ENCODE peak calls at places on chromosomes 2 and 18, in six cellular contexts. One of them, this sample, is unnamed.

GRCh38 chr18:3450358-3451107 is 561 bp downstream of the TGIF1 start:
- DNase-seq in mesenchymal stem cell: peak; percentile 82
- DNase-seq in H9: no peak
- DNase-seq in IMR-90: peak; percentile 73
- DNase-seq in H1: no peak
- DNase-seq in trophoblast cell: peak; percentile 38
- DNase-seq in this sample: peak; percentile 23

GRCh38 chr2:10721344-10722251 is at the start of gene ATP6V1C2:
- DNase-seq in mesenchymal stem cell: no peak
- DNase-seq in H9: peak; percentile 67
- DNase-seq in IMR-90: no peak
- DNase-seq in trophoblast cell: peak; percentile 28
- DNase-seq in H1: no peak
- DNase-seq in this sample: peak; percentile 64

GRCh38 chr18:70036771-70037452 is 89.2 kb upstream of the CD226 start:
- DNase-seq in H9: no peak
- DNase-seq in trophoblast cell: no peak
- DNase-seq in mesenchymal stem cell: no peak
- DNase-seq in H1: no peak
- DNase-seq in IMR-90: no peak
- DNase-seq in this sample: no peak

GRCh38 chr18:23166863-23167531 is 31.7 kb downstream of the CABLES1 start:
- DNase-seq in H9: no peak
- DNase-seq in mesenchymal stem cell: peak; percentile 29
- DNase-seq in trophoblast cell: no peak
- DNase-seq in IMR-90: no peak
- DNase-seq in H1: no peak
- DNase-seq in this sample: no peak

GRCh38 chr2:112021781-112022231 is 33.3 kb upstream of the TMEM87B start:
- DNase-seq in IMR-90: peak; percentile 45
- DNase-seq in trophoblast cell: no peak
- DNase-seq in mesenchymal stem cell: peak; percentile 64
- DNase-seq in H1: no peak
- DNase-seq in H9: no peak
- DNase-seq in this sample: no peak

GRCh38 chr2:62539892-62540785 is 34.1 kb upstream of the TMEM17 start:
- DNase-seq in H1: no peak
- DNase-seq in IMR-90: no peak
- DNase-seq in H9: no peak
- DNase-seq in trophoblast cell: peak; percentile 7
- DNase-seq in mesenchymal stem cell: no peak
- DNase-seq in this sample: no peak

GRCh38 chr2:164504253-164504652 is 117.0 kb downstream of the GRB14 start:
- DNase-seq in H9: peak; percentile 72
- DNase-seq in IMR-90: no peak
- DNase-seq in trophoblast cell: peak; percentile 30
- DNase-seq in H1: no peak
- DNase-seq in mesenchymal stem cell: no peak
- DNase-seq in this sample: no peak

GRCh38 chr2:20485612-20485926 is 38.7 kb downstream of the RHOB start:
- DNase-seq in H9: no peak
- DNase-seq in trophoblast cell: no peak
- DNase-seq in H1: no peak
- DNase-seq in mesenchymal stem cell: no peak
- DNase-seq in IMR-90: no peak
- DNase-seq in this sample: no peak

GRCh38 chr18:44826418-44827259 is 146.0 kb downstream of the SETBP1 start:
- DNase-seq in mesenchymal stem cell: peak; percentile 94
- DNase-seq in IMR-90: peak; percentile 83
- DNase-seq in trophoblast cell: no peak
- DNase-seq in H1: no peak
- DNase-seq in H9: no peak
- DNase-seq in this sample: peak; percentile 23

GRCh38 chr2:44267269-44268258 is 7.7 kb upstream of the SLC3A1 start:
- DNase-seq in H1: no peak
- DNase-seq in mesenchymal stem cell: peak; percentile 22
- DNase-seq in IMR-90: no peak
- DNase-seq in trophoblast cell: no peak
- DNase-seq in H9: no peak
- DNase-seq in this sample: no peak

GRCh38 chr2:240422683-240423329 is 12.7 kb upstream of the GPC1 start:
- DNase-seq in H9: no peak
- DNase-seq in IMR-90: no peak
- DNase-seq in H1: no peak
- DNase-seq in mesenchymal stem cell: no peak
- DNase-seq in trophoblast cell: no peak
- DNase-seq in this sample: no peak

GRCh38 chr2:234555616-234556249 is 58.9 kb upstream of the ARL4C start:
- DNase-seq in mesenchymal stem cell: peak; percentile 86
- DNase-seq in trophoblast cell: no peak
- DNase-seq in IMR-90: peak; percentile 48
- DNase-seq in H1: no peak
- DNase-seq in H9: no peak
- DNase-seq in this sample: no peak

GRCh38 chr2:164826293-164827243 is 15.1 kb downstream of the COBLL1 start:
- DNase-seq in H9: no peak
- DNase-seq in mesenchymal stem cell: peak; percentile 25
- DNase-seq in IMR-90: peak; percentile 13
- DNase-seq in H1: no peak
- DNase-seq in trophoblast cell: peak; percentile 39
- DNase-seq in this sample: no peak

GRCh38 chr2:65436825-65437221 is 4.4 kb upstream of the SPRED2 start:
- DNase-seq in trophoblast cell: no peak
- DNase-seq in H9: no peak
- DNase-seq in H1: no peak
- DNase-seq in mesenchymal stem cell: no peak
- DNase-seq in IMR-90: no peak
- DNase-seq in this sample: no peak

GRCh38 chr2:112666764-112667122 is 21.0 kb downstream of the SLC20A1 start:
- DNase-seq in trophoblast cell: peak; percentile 23
- DNase-seq in IMR-90: no peak
- DNase-seq in H1: no peak
- DNase-seq in H9: no peak
- DNase-seq in mesenchymal stem cell: no peak
- DNase-seq in this sample: no peak

GRCh38 chr2:8849322-8849721 is 11.9 kb upstream of the KIDINS220 start:
- DNase-seq in trophoblast cell: no peak
- DNase-seq in H9: no peak
- DNase-seq in IMR-90: peak; percentile 81
- DNase-seq in mesenchymal stem cell: peak; percentile 9
- DNase-seq in H1: no peak
- DNase-seq in this sample: no peak

GRCh38 chr2:134718095-134718955 is 475 bp downstream of the TMEM163 start:
- DNase-seq in H1: no peak
- DNase-seq in H9: peak; percentile 46
- DNase-seq in IMR-90: no peak
- DNase-seq in mesenchymal stem cell: no peak
- DNase-seq in trophoblast cell: no peak
- DNase-seq in this sample: peak; percentile 27

GRCh38 chr18:961644-962355 is 57.1 kb downstream of the ADCYAP1 start:
- DNase-seq in mesenchymal stem cell: peak; percentile 45
- DNase-seq in trophoblast cell: peak; percentile 34
- DNase-seq in H9: peak; percentile 50
- DNase-seq in H1: peak; percentile 33
- DNase-seq in IMR-90: peak; percentile 35
- DNase-seq in this sample: peak; percentile 41

GRCh38 chr2:144152817-144153271 is 367.1 kb downstream of the ZEB2 start:
- DNase-seq in H9: no peak
- DNase-seq in IMR-90: peak; percentile 82
- DNase-seq in mesenchymal stem cell: peak; percentile 77
- DNase-seq in H1: no peak
- DNase-seq in trophoblast cell: peak; percentile 13
- DNase-seq in this sample: no peak

GRCh38 chr2:191688934-191689695 is 11.2 kb downstream of the NABP1 start:
- DNase-seq in IMR-90: peak; percentile 80
- DNase-seq in H1: no peak
- DNase-seq in H9: no peak
- DNase-seq in mesenchymal stem cell: peak; percentile 67
- DNase-seq in trophoblast cell: peak; percentile 56
- DNase-seq in this sample: no peak

GRCh38 chr2:120736955-120737801 is 1.5 kb downstream of the GLI2 start:
- DNase-seq in H9: peak; percentile 72
- DNase-seq in H1: peak; percentile 71
- DNase-seq in IMR-90: peak; percentile 92
- DNase-seq in trophoblast cell: no peak
- DNase-seq in mesenchymal stem cell: peak; percentile 93
- DNase-seq in this sample: peak; percentile 92

GRCh38 chr2:120735750-120736170 is at the start of gene GLI2:
- DNase-seq in mesenchymal stem cell: peak; percentile 89
- DNase-seq in H9: peak; percentile 82
- DNase-seq in H1: peak; percentile 50
- DNase-seq in trophoblast cell: peak; percentile 9
- DNase-seq in IMR-90: peak; percentile 87
- DNase-seq in this sample: peak; percentile 81

GRCh38 chr2:120737802-120738516 is 2.3 kb downstream of the GLI2 start:
- DNase-seq in trophoblast cell: no peak
- DNase-seq in IMR-90: no peak
- DNase-seq in H1: no peak
- DNase-seq in mesenchymal stem cell: peak; percentile 45
- DNase-seq in H9: peak; percentile 78
- DNase-seq in this sample: no peak

GRCh38 chr2:120734930-120735611 is 597 bp upstream of the GLI2 start:
- DNase-seq in mesenchymal stem cell: peak; percentile 60
- DNase-seq in H1: no peak
- DNase-seq in trophoblast cell: no peak
- DNase-seq in H9: peak; percentile 35
- DNase-seq in IMR-90: peak; percentile 32
- DNase-seq in this sample: no peak

DNA sequence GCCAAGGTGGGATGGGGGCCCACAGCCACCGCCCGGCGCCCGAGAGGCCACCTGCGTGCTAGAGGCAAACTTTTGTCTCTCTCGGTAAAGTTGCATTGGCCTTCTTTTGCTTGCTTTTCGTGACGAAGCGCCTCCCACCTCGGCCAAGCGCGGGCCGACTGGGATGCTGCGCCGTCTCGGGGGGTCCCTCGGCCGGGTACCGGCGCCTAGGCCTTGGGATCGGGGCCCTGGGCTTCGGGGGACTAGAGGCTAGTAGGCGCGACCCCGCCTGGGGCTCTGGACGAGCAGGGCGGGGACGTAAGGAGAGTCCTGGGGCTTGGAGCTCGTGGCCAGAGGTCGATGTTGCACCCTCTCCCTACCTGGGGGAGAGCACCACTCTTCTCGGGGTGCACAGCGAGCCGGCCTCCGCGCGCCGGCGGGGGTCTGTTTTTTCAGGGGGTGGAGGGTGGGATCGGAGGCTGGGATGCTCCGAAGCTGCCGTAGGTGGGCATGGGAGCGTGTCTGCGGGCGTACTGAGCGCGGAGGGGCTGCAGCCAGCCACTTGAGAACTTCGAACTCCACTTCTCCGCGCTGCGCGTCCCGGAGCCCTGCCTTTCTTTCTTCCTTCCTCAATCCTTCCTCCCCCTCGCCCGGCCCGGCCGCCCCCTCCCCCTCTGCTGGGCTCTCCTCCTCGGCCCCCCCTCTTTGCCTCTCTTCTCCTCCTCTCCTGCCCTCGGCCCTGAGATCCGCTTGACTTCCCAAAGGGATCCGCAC is 710 bp downstream of the GLI2 start:
- DNase-seq in trophoblast cell: no peak
- DNase-seq in H1: no peak
- DNase-seq in H9: peak; percentile 37
- DNase-seq in IMR-90: no peak
- DNase-seq in mesenchymal stem cell: peak; percentile 42
- DNase-seq in this sample: no peak
- H4K8ac ChIP-seq in trophoblast cell: peak overlapping the region; percentile 50
- H4K8ac ChIP-seq in H1: peak overlapping the region; percentile 62
- H4K8ac ChIP-seq in H9: no peak overlapping the region
- H4K8ac ChIP-seq in IMR-90: peak overlapping the region; percentile 91
- H4K8ac ChIP-seq in mesenchymal stem cell: peak overlapping the region; percentile 91
- H4K8ac ChIP-seq in this sample: no peak overlapping the region

DNA sequence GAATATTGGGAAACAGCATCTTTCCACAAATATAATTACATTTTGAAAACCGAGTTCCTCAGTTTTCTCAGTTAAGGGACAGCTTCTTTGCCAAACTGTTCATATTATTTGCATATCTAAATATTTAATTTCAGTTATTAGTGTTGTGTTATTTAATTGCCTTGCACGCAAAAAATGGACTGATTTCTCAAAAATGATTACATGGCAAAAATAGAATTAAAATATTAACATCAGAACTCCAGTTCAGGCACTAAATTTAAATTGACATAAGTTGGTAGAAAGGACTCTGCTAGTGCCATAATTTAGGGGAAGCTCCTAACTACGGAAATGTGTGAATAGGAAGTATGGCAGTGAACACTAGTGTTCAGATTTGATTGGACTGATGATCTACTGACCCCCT is 209.6 kb downstream of the PARD3B start:
- DNase-seq in H9: no peak
- DNase-seq in mesenchymal stem cell: no peak
- DNase-seq in H1: no peak
- DNase-seq in trophoblast cell: no peak
- DNase-seq in IMR-90: no peak
- DNase-seq in this sample: no peak
- H3K14ac ChIP-seq in H9: no peak overlapping the region
- H3K14ac ChIP-seq in mesenchymal stem cell: no peak overlapping the region
- H3K14ac ChIP-seq in H1: no peak overlapping the region
- H3K14ac ChIP-seq in trophoblast cell: no peak overlapping the region
- H3K14ac ChIP-seq in IMR-90: no peak overlapping the region
- H3K14ac ChIP-seq in this sample: no peak overlapping the region

GRCh38 chr2:206983156-206983875 is 44.0 kb downstream of the CPO start:
- DNase-seq in H9: no peak
- DNase-seq in trophoblast cell: no peak
- DNase-seq in IMR-90: peak; percentile 58
- DNase-seq in H1: no peak
- DNase-seq in mesenchymal stem cell: peak; percentile 85
- DNase-seq in this sample: no peak
- H2BK120ac ChIP-seq in H9: no peak overlapping the region
- H2BK120ac ChIP-seq in trophoblast cell: no peak overlapping the region
- H2BK120ac ChIP-seq in IMR-90: peak overlapping the region; percentile 44
- H2BK120ac ChIP-seq in H1: peak overlapping the region; percentile 25
- H2BK120ac ChIP-seq in mesenchymal stem cell: peak overlapping the region; percentile 85
- H2BK120ac ChIP-seq in this sample: no peak overlapping the region

GRCh38 chr2:217387776-217388381 is 528.0 kb upstream of the TNP1 start:
- DNase-seq in trophoblast cell: no peak
- DNase-seq in H9: no peak
- DNase-seq in H1: no peak
- DNase-seq in mesenchymal stem cell: no peak
- DNase-seq in IMR-90: no peak
- DNase-seq in this sample: no peak
- H4K8ac ChIP-seq in trophoblast cell: peak overlapping the region; percentile 45
- H4K8ac ChIP-seq in H9: no peak overlapping the region
- H4K8ac ChIP-seq in H1: no peak overlapping the region
- H4K8ac ChIP-seq in mesenchymal stem cell: peak overlapping the region; percentile 62
- H4K8ac ChIP-seq in IMR-90: peak overlapping the region; percentile 87
- H4K8ac ChIP-seq in this sample: no peak overlapping the region